ENCODE peak calls at places on chromosomes 5 and 9, in eight cellular contexts. Z is heart left ventricle, K is pancreas, Q is right atrium auricular region, X is mucosa of descending colon, V is MG63, Y is SJSA1, M is kidney. F is an unnamed sample. For H3K9me3, the result is how much of the 10 kb centered on the place peaks cover.

GRCh38 chr5:54087436-54087835 is 222.9 kb downstream of the ARL15 start:
- DNase-seq in Z (no peak), K (no peak), Q (no peak), X (no peak), V (no peak), Y (peak), M (no peak), F (peak)

GRCh38 chr5:142250119-142250518 is 74.7 kb downstream of the SPRY4 start:
- DNase-seq in Z (no peak), K (no peak), Q (no peak), X (no peak), V (no peak), Y (no peak), M (no peak), F (no peak)

GRCh38 chr9:13351768-13352386 is 72.4 kb upstream of the MPDZ start:
- DNase-seq in Z (no peak), K (no peak), Q (no peak), X (no peak), V (peak), Y (peak), M (no peak), F (no peak)

GRCh38 chr5:77129386-77129785 is 42.3 kb upstream of the ZBED3 start:
- DNase-seq in Z (no peak), K (no peak), Q (no peak), X (no peak), V (peak), Y (no peak), M (no peak), F (peak)

GRCh38 chr9:5459289-5459829 is 9.0 kb downstream of the CD274 start:
- DNase-seq in Z (no peak), K (no peak), Q (no peak), X (no peak), V (no peak), Y (no peak), M (no peak), F (no peak)

GRCh38 chr9:36382484-36382883 is 17.6 kb downstream of the RNF38 start:
- DNase-seq in Z (no peak), K (no peak), Q (no peak), X (no peak), V (no peak), Y (no peak), M (no peak), F (peak)

GRCh38 chr5:175195698-175196656 is 248.0 kb downstream of the DRD1 start:
- DNase-seq in Z (no peak), K (no peak), Q (no peak), X (no peak), V (no peak), Y (peak), M (no peak), F (no peak)

GRCh38 chr9:116471093-116471906 is 215.8 kb upstream of the TRIM32 start:
- DNase-seq in Z (peak), K (no peak), Q (no peak), X (no peak), V (peak), Y (peak), M (peak), F (peak)

GRCh38 chr9:114757984-114758383 is 47.9 kb downstream of the TNFSF15 start:
- DNase-seq in Z (no peak), K (no peak), Q (no peak), X (no peak), V (no peak), Y (no peak), M (no peak), F (no peak)

GRCh38 chr5:65192326-65192725 is 289.4 kb downstream of the ADAMTS6 start:
- DNase-seq in Z (no peak), K (no peak), Q (no peak), X (no peak), V (no peak), Y (no peak), M (no peak), F (no peak)

GRCh38 chr9:70421272-70422180 is 7.1 kb upstream of the KLF9 start:
- DNase-seq in Z (no peak), K (no peak), Q (no peak), X (no peak), V (no peak), Y (no peak), M (no peak), F (peak)

GRCh38 chr9:77945798-77946197 is 85.8 kb downstream of the GNAQ start:
- DNase-seq in Z (no peak), K (no peak), Q (no peak), X (no peak), V (no peak), Y (no peak), M (no peak), F (peak)

GRCh38 chr9:101586651-101587050 is 8.1 kb downstream of the PPP3R2 start:
- DNase-seq in Z (no peak), K (no peak), Q (no peak), X (no peak), V (no peak), Y (no peak), M (no peak), F (no peak)

GRCh38 chr5:164335837-164336236 is 830.4 kb downstream of the MAT2B start:
- DNase-seq in Z (no peak), K (no peak), Q (no peak), X (no peak), V (no peak), Y (peak), M (no peak), F (no peak)

GRCh38 chr9:131467214-131467935 is 35.3 kb upstream of the POMT1 start:
- DNase-seq in Z (no peak), K (peak), Q (no peak), X (no peak), V (no peak), Y (no peak), M (no peak), F (no peak)

GRCh38 chr9:132074736-132075135 is 4.9 kb downstream of the MED27 start:
- DNase-seq in Z (no peak), K (no peak), Q (no peak), X (no peak), V (peak), Y (no peak), M (no peak), F (peak)

GRCh38 chr5:45696206-45696836 is at the start of gene HCN1:
- DNase-seq in Z (peak), K (peak), Q (peak), X (peak), V (peak), Y (peak), M (peak), F (peak)

GRCh38 chr9:79292731-79293280 is 279.0 kb upstream of the TLE4 start:
- DNase-seq in Z (no peak), K (no peak), Q (no peak), X (no peak), V (no peak), Y (no peak), M (no peak), F (no peak)

GRCh38 chr5:139378101-139378825 is 4.8 kb downstream of the SLC23A1 start:
- DNase-seq in Z (no peak), K (no peak), Q (no peak), X (no peak), V (no peak), Y (no peak), M (peak), F (peak)

GRCh38 chr5:2187687-2188086 is 305.0 kb upstream of the IRX4 start:
- DNase-seq in Z (peak), K (no peak), Q (peak), X (no peak), V (no peak), Y (no peak), M (peak), F (peak)

GRCh38 chr9:137461663-137462395 is 2.7 kb upstream of the NSMF start:
- DNase-seq in Z (peak), K (peak), Q (no peak), X (peak), V (no peak), Y (no peak), M (peak), F (peak)

GRCh38 chr9:134568756-134569155 is 72.8 kb upstream of the COL5A1 start:
- DNase-seq in Z (no peak), K (no peak), Q (no peak), X (no peak), V (no peak), Y (no peak), M (no peak), F (peak)

GRCh38 chr9:92633879-92634278 is 36.1 kb downstream of the IPPK start:
- DNase-seq in Z (no peak), K (peak), Q (peak), X (no peak), V (no peak), Y (no peak), M (no peak), F (no peak)

GRCh38 chr5:17477553-17478265 is 20.3 kb upstream of the TAF11L2 start:
- DNase-seq in Z (no peak), K (no peak), Q (no peak), X (no peak), V (no peak), Y (no peak), M (no peak), F (no peak)

GRCh38 chr5:137563646-137564474 is 64.7 kb upstream of the SPOCK1 start:
- DNase-seq in Z (peak), K (no peak), Q (no peak), X (no peak), V (peak), Y (no peak), M (no peak), F (no peak)

GRCh38 chr5:33364406-33364805 is 76.4 kb upstream of the TARS1 start:
- DNase-seq in Z (no peak), K (no peak), Q (no peak), X (no peak), V (no peak), Y (no peak), M (no peak), F (no peak)

GRCh38 chr5:167770461-167770860 is 521.0 kb upstream of the WWC1 start:
- DNase-seq in Z (no peak), K (no peak), Q (no peak), X (no peak), V (no peak), Y (peak), M (no peak), F (no peak)

GRCh38 chr5:42543774-42544173 is 120.5 kb downstream of the GHR start:
- DNase-seq in Z (no peak), K (no peak), Q (no peak), X (no peak), V (no peak), Y (no peak), M (no peak), F (no peak)

GRCh38 chr9:115442054-115442453 is 324.1 kb upstream of the TNC start:
- DNase-seq in Z (no peak), K (no peak), Q (no peak), X (no peak), V (no peak), Y (peak), M (no peak), F (no peak)

GRCh38 chr9:34010979-34011378 is 37.7 kb downstream of the UBAP2 start:
- DNase-seq in Z (no peak), K (no peak), Q (no peak), X (no peak), V (no peak), Y (no peak), M (no peak), F (no peak)

GRCh38 chr5:64632251-64632650 is 58.1 kb upstream of the SHISAL2B start:
- DNase-seq in Z (no peak), K (no peak), Q (no peak), X (no peak), V (no peak), Y (no peak), M (no peak), F (no peak)

GRCh38 chr5:59553992-59554391 is 339.5 kb downstream of the PDE4D start:
- DNase-seq in Z (no peak), K (no peak), Q (no peak), X (no peak), V (no peak), Y (no peak), M (no peak), F (no peak)

GRCh38 chr5:135027318-135027698 is 6.7 kb downstream of the PITX1 start:
- DNase-seq in Z (no peak), K (no peak), Q (no peak), X (no peak), V (no peak), Y (no peak), M (peak), F (peak)

GRCh38 chr9:98206754-98207153 is 14.3 kb upstream of the CORO2A start:
- DNase-seq in Z (no peak), K (no peak), Q (no peak), X (no peak), V (no peak), Y (no peak), M (no peak), F (no peak)

GRCh38 chr5:162870966-162871365 is 566.4 kb upstream of the CCNG1 start:
- DNase-seq in Z (no peak), K (no peak), Q (no peak), X (no peak), V (no peak), Y (no peak), M (no peak), F (no peak)

GRCh38 chr9:116639251-116639741 is 47.8 kb upstream of the TRIM32 start:
- DNase-seq in Z (no peak), K (no peak), Q (no peak), X (no peak), V (no peak), Y (no peak), M (no peak), F (peak)

GRCh38 chr5:42522783-42523182 is 99.5 kb downstream of the GHR start:
- DNase-seq in Z (no peak), K (no peak), Q (no peak), X (no peak), V (no peak), Y (no peak), M (no peak), F (no peak)

GRCh38 chr9:130034570-130034969 is 8.4 kb downstream of the FNBP1 start:
- DNase-seq in Z (no peak), K (no peak), Q (no peak), X (no peak), V (peak), Y (peak), M (no peak), F (peak)

GRCh38 chr5:128536229-128536860 is 1.7 kb downstream of the FBN2 start:
- DNase-seq in Z (no peak), K (no peak), Q (no peak), X (no peak), V (no peak), Y (peak), M (no peak), F (peak)
- H3K4me3 ChIP-seq in Z (peak), K (peak), Q (peak), X (no peak), V (peak), Y (peak), M (no peak), F (peak)

GRCh38 chr5:178215263-178216002 is 11.1 kb downstream of the HNRNPAB start:
- DNase-seq in Z (no peak), K (no peak), Q (no peak), X (peak), V (no peak), Y (no peak), M (peak), F (no peak)
- H3K9me3 ChIP-seq in Z (under half), K (under half), Q (under half), X (under half), V (under half), Y (under half), M (under half), F (under half)

GRCh38 chr5:178329331-178329730 is 96.7 kb upstream of the PHYKPL start:
- DNase-seq in Z (no peak), K (peak), Q (no peak), X (no peak), V (no peak), Y (no peak), M (peak), F (no peak)
- H3K4me3 ChIP-seq in Z (no peak), K (no peak), Q (no peak), X (no peak), V (no peak), Y (no peak), M (no peak), F (no peak)

DNA sequence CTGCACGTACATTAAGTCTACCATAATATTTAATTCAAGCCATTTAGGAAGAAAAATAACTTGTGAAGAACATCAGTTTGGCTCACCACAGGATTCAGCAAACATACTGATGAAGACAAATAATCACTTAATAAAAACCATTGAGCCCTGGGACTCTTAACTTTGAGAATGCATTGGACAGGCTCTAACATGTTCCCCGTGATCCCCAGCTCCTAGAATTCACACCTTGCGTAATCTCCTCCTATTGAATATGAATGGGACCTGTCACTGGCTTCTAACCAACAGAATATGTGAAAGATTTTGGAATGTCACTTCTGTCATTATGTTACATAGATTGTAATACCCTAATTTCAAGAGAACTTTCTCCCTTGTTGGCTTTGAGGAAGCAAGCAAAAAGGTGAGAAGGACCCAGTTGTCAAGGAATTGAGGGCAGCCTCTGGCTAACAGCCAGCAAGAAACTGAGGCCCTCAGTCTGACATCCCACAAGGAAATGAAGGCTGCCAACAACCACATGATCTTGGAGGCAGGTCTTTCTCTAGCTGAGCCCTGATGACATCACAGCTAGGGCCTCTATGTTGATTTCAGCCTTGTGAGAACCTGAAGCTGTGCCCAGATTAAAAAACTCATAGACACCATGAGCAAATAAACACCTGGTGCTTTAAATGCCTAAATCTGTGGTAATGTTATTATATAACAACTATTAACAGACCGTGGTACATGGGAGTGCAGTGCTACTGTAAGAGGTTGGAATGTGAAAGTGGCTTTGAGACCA is 433.2 kb downstream of the SEMA5A start:
- DNase-seq in Z (no peak), K (no peak), Q (no peak), X (no peak), V (no peak), Y (no peak), M (no peak), F (no peak)
- H3K9me3 ChIP-seq in Z (under half), K (under half), Q (under half), X (under half), V (under half), Y (under half), M (under half), F (under half)

GRCh38 chr5:84260140-84260539 is 124.5 kb downstream of the EDIL3 start:
- DNase-seq in Z (no peak), K (no peak), Q (no peak), X (no peak), V (no peak), Y (no peak), M (no peak), F (no peak)

GRCh38 chr5:84260939-84261338 is 123.7 kb downstream of the EDIL3 start:
- DNase-seq in Z (no peak), K (no peak), Q (no peak), X (no peak), V (no peak), Y (no peak), M (no peak), F (no peak)

DNA sequence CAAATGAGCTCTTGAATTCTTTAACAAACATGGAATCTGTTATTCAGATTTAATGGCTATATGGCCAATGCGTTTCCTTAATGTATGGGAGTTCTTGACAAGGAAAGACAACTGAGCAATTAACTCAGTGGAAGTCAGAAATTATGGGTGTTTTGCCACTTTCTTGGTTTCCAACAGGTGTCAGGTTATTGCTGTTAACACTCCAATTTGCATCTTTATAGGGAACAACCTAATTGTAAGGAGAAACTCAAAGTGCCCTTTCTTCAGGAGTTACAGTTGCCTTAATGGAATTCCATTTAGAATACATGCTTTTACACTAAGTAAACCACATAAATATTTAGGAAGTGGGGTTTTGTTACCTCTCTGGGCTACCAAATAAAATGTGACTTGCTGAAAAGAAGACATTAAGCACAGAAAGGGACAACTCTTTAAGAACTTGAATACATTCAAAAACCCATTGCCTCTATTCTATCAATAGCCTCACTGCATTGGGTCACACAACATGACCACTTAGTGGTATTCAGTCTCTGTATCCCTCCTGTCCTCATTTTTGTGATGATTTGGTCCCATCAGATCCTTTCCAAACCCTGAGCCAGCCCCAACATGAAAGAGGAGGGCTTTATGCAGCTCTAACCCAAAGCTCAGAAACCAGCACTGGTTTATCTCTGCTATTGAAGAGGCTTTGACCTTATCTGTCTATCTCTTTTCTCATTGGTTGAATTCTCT is 118.8 kb downstream of the EDIL3 start:
- DNase-seq in Z (no peak), K (no peak), Q (no peak), X (no peak), V (no peak), Y (no peak), M (no peak), F (no peak)
- H3K4me3 ChIP-seq in Z (no peak), K (no peak), Q (no peak), X (no peak), V (no peak), Y (no peak), M (no peak), F (no peak)

GRCh38 chr5:62985749-62986148 is 407.1 kb downstream of the LRRC70 start:
- DNase-seq in Z (no peak), K (no peak), Q (no peak), X (no peak), V (no peak), Y (no peak), M (no peak), F (no peak)
- H3K9me3 ChIP-seq in Z (under half), K (under half), Q (under half), X (half or more), V (under half), Y (under half), M (under half), F (under half)

DNA sequence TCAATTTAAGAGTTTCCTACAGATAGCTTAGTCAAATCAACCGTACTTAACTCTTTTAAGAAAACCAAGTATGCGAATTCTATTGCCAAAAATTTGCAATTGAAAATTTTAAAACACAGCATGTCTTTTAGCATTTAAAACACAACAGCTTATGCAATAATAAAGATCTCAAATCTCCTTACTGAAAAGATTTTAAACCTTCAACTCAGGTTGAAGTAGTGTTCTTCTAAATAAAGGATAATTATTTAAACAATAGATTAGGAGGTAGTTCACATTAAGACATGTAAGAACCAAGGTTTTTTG is 5.5 kb downstream of the NR3C1 start:
- DNase-seq in Z (no peak), K (no peak), Q (no peak), X (no peak), V (no peak), Y (no peak), M (no peak), F (no peak)
- H3K4me3 ChIP-seq in Z (peak), K (peak), Q (peak), X (no peak), V (peak), Y (no peak), M (peak), F (peak)

GRCh38 chr9:82012255-82012654 is 23.7 kb downstream of the SPATA31D1 start:
- DNase-seq in Z (no peak), K (no peak), Q (no peak), X (no peak), V (no peak), Y (no peak), M (no peak), F (no peak)

GRCh38 chr9:82011133-82011532 is 22.6 kb downstream of the SPATA31D1 start:
- DNase-seq in Z (no peak), K (no peak), Q (no peak), X (no peak), V (no peak), Y (no peak), M (no peak), F (no peak)

DNA sequence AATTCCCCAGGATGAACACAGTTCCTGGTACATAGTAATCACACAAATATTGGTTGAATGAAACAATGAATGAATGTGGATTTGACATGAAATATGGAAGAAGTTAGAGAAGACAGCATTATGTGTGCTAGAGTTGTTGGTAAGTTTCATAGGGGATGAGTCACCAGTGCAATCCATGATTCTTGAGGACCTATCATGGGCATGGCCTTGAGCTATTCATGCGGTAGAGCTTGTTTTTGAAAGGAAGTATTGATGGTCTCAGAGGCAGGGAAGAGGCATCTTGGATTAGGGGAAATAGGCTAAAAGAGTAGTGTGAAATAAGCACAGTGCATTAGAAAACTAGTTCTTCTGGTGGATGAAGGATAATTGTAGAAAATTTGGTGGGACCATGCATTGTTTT is 22.1 kb downstream of the SPATA31D1 start:
- DNase-seq in Z (no peak), K (no peak), Q (no peak), X (no peak), V (no peak), Y (no peak), M (no peak), F (no peak)
- H3K9me3 ChIP-seq in Z (under half), K (under half), Q (under half), X (under half), V (under half), Y (under half), M (under half), F (under half)

F was measured in osteoblast.